ENCODE peak calls at places on chromosomes 7 and 10, in seven cellular contexts. I, O, L, Y, Z, C and E are unnamed samples.

GRCh38 chr10:131115321-131115720 is 196.2 kb downstream of the TCERG1L start:
- DNase-seq in L (no peak), C (no peak), Y (no peak), O (no peak), Z (no peak), I (no peak), E (no peak)

GRCh38 chr10:15796098-15796759 is 64.1 kb downstream of the MINDY3 start:
- DNase-seq in Y (no peak), O (no peak), L (no peak), I (no peak), C (no peak), Z (no peak), E (no peak)

GRCh38 chr10:49620841-49621378 is 7.1 kb downstream of the CHAT start:
- DNase-seq in Y (no peak), O (no peak), I (no peak), C (no peak), Z (no peak), L (no peak), E (no peak)

GRCh38 chr10:77801474-77802238 is 124.9 kb downstream of the DLG5 start:
- DNase-seq in C (no peak), I (no peak), Z (peak), L (no peak), O (peak), Y (peak), E (peak)

GRCh38 chr7:23685770-23686169 is 5.8 kb downstream of the FAM221A start:
- DNase-seq in C (no peak), L (no peak), O (peak), Y (no peak), Z (no peak), I (no peak), E (peak)

GRCh38 chr7:75772081-75773077 is at the start of gene CCL26:
- DNase-seq in L (peak), Z (no peak), I (peak), Y (peak), C (no peak), O (peak), E (peak)

GRCh38 chr10:127267442-127267841 is 71.1 kb upstream of the INSYN2A start:
- DNase-seq in C (no peak), O (no peak), I (no peak), Z (no peak), Y (no peak), L (no peak), E (no peak)

GRCh38 chr10:78306358-78306757 is 272.7 kb downstream of the RPS24 start:
- DNase-seq in L (no peak), I (no peak), O (no peak), Z (no peak), C (no peak), Y (no peak), E (no peak)

GRCh38 chr10:84054743-84055142 is 84.6 kb upstream of the GHITM start:
- DNase-seq in Y (no peak), O (no peak), I (no peak), Z (no peak), L (no peak), C (no peak), E (no peak)

GRCh38 chr7:111010833-111011232 is 80.1 kb upstream of the LRRN3 start:
- DNase-seq in Z (no peak), Y (no peak), C (no peak), L (no peak), O (no peak), I (no peak), E (no peak)

GRCh38 chr10:92755725-92756124 is 66.0 kb downstream of the HHEX start:
- DNase-seq in C (no peak), O (no peak), L (no peak), I (no peak), Z (no peak), Y (no peak), E (no peak)
- H3K4me3 ChIP-seq in C (no peak), O (no peak), L (no peak), I (no peak), Z (no peak), Y (no peak), E (no peak)

DNA sequence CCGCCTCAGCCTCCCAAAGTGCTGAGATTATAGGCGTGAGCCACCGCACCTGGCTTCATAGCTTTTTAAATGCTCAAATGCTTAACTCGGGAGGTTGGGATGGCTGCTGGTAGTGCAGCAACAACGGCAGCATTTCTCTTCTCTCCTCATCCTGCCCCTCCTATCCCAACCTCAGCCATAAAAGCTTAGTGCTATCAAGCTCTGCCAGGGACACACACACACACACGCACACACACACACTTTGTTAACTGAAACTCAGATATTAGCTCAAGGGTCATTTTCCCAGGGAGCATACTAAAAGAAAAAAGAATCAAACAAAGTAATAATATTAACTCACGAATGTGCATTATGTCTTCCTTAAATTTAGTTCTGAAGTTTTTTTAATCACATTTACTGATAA is 63.0 kb upstream of the HPS1 start:
- DNase-seq in O (no peak), I (no peak), C (no peak), L (no peak), Y (no peak), Z (no peak), E (no peak)
- H3K4me3 ChIP-seq in O (no peak), I (no peak), C (no peak), L (no peak), Y (no peak), Z (no peak), E (no peak)

GRCh38 chr10:11740907-11741306 is 1.3 kb upstream of the ECHDC3 start:
- DNase-seq in Y (no peak), O (no peak), Z (no peak), L (no peak), C (no peak), I (no peak), E (no peak)

GRCh38 chr10:11742009-11742778 is at the start of gene ECHDC3:
- DNase-seq in I (no peak), O (peak), L (no peak), C (peak), Y (peak), Z (no peak), E (peak)

GRCh38 chr10:11743461-11744338 is 1.5 kb downstream of the ECHDC3 start:
- DNase-seq in I (no peak), L (no peak), Z (no peak), Y (peak), O (no peak), C (no peak), E (no peak)

GRCh38 chr10:11741608-11742007 is 574 bp upstream of the ECHDC3 start:
- DNase-seq in L (no peak), I (no peak), Z (no peak), C (no peak), O (no peak), Y (no peak), E (no peak)

DNA sequence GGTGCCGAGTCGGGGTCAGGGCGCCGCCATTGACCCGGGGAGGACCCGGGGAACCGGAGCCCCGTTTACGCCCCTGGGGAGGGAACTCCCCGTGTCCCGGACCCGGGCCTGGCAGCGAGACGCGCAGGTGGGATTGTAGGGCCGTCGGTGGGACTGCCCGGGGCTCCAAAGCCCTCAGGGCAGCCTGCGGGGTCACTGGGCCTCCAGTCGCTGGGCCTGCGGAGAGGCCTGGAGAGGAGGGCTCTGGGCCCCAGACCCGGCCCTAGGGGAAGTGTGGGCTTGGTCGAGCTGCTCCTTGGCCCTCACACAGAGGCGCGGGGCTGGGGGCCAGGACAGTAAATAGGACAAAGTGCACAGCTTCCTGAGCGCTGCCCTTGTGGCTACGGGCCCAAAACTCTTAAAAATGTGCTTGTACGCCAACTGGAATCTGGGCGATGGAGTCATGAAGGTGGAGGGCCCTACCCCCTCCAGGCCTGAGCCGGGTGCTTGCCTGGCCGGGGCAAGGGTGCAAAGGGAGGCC is 657 bp downstream of the ECHDC3 start:
- DNase-seq in I (no peak), C (peak), Y (peak), Z (no peak), O (no peak), L (no peak), E (no peak)
- H3K4me3 ChIP-seq in I (no peak), C (peak), Y (peak), Z (peak), O (peak), L (peak), E (peak)

GRCh38 chr10:91200314-91201212 is 19.9 kb upstream of the PCGF5 start:
- DNase-seq in Z (no peak), L (no peak), I (no peak), Y (no peak), C (no peak), O (no peak), E (no peak)

GRCh38 chr10:91197044-91197651 is 23.3 kb upstream of the PCGF5 start:
- DNase-seq in C (no peak), O (peak), I (no peak), L (no peak), Z (no peak), Y (no peak), E (peak)

GRCh38 chr10:91198781-91199180 is 21.7 kb upstream of the PCGF5 start:
- DNase-seq in I (no peak), O (peak), L (peak), C (no peak), Y (peak), Z (no peak), E (peak)

GRCh38 chr10:91194497-91195179 is 25.8 kb upstream of the PCGF5 start:
- DNase-seq in Y (peak), Z (no peak), C (no peak), O (peak), I (no peak), L (peak), E (peak)

GRCh38 chr10:91196268-91197043 is 24.0 kb upstream of the PCGF5 start:
- DNase-seq in I (no peak), O (no peak), C (no peak), L (no peak), Z (no peak), Y (no peak), E (no peak)
- H3K4me3 ChIP-seq in I (no peak), O (no peak), C (no peak), L (no peak), Z (no peak), Y (no peak), E (no peak)

DNA sequence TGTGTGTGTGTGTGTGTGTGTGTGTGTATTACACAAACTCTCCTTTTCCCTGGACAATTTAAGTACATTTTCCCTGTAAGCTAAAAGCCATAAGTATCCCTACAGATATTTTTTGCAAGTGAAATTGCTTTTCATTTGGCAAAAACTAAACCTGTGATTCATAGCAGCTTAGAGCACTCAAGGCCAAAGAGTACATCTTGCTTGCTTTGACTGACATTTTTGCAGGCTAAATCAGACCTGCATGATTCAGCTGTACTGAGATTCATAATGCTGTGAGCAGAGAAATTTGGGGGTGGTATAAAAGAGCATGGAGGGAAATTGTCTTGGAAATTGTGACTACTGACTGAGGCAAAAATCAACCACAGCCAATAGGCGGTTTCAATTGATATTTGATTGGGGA is 500.4 kb downstream of the GFRA1 start:
- DNase-seq in C (no peak), Y (peak), O (peak), I (peak), L (peak), Z (no peak), E (peak)
- H3K4me3 ChIP-seq in C (no peak), Y (no peak), O (no peak), I (no peak), L (no peak), Z (no peak), E (no peak)

DNA sequence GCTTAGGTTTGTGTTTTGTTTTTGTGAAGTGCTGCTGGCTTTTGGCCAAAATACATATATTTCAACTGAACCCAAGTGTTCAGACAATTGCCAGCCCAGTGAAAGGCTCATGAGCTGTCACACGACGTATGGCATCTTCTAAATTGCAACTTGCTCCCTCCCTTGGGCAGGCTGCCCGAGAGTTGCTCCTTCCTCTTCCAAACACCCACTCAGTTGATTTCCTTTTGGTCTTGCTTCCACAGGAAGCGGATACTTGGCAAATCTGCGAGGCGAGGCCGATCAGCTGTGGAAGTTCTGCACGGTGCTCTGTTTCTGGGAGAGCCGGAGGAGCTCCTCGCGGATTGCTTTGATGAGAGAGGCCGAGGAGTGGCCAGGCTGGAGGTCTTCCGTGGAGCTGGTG is 39.6 kb upstream of the ATP6V0A4 start:
- DNase-seq in Z (no peak), Y (peak), L (no peak), C (no peak), I (no peak), O (peak), E (peak)
- H3K4me3 ChIP-seq in Z (no peak), Y (no peak), L (no peak), C (no peak), I (no peak), O (no peak), E (no peak)

GRCh38 chr10:8061274-8062211 is 7.1 kb downstream of the GATA3 start:
- DNase-seq in L (no peak), Z (no peak), Y (no peak), I (no peak), O (no peak), C (no peak), E (no peak)
- H3K4me3 ChIP-seq in L (no peak), Z (no peak), Y (no peak), I (no peak), O (no peak), C (no peak), E (no peak)

DNA sequence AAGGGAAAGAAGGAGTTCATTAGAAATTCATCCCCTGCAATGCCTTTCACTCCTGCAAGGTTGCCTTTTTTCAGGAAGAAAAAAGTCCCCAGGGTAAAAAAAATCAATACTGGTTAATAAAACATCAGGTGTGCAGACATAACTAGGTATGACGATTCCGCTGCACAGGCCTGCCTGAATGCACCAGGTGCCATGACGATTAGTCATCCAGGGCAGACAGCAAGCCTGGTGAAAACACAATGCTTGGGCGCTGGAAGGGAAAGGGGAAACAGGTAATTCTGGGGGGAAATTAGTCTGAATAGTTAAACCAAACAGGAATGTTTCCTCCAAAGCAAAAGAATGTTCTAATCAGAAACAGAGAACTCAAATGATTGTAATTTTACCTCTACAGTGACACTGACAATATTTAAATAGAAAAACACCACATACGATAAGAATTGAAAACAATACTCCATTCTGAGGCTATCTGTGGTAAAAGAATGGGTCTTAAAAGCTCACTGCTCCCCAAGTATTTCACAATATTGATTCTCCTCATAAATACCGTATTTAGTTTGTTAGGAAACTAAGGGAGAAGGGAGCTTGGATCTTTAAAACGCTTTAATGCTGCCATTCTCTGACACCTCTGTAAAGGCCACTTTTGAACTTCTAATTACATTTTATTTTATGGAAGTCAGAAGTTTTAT is 45.2 kb downstream of the VPS41 start:
- DNase-seq in I (no peak), Y (no peak), Z (no peak), O (no peak), L (peak), C (peak), E (no peak)
- H3K4me3 ChIP-seq in I (no peak), Y (no peak), Z (no peak), O (no peak), L (no peak), C (no peak), E (no peak)